ENCODE peak calls at places on chromosomes 16 and 17, in four cellular contexts. Q, W, U and V are unnamed samples.

GRCh38 chr16:14007460-14007859 is 63.7 kb upstream of the MRTFB start:
- DNase-seq in W (no peak), Q (no peak), U (no peak), V (no peak)

GRCh38 chr16:27401768-27402568 is at the start of gene IL21R:
- DNase-seq in Q (peak; percentile 76), U (peak; percentile 14), W (peak; percentile 61), V (peak; percentile 60)

GRCh38 chr17:69474171-69474831 is 59.8 kb downstream of the MAP2K6 start:
- DNase-seq in U (peak; percentile 58), W (no peak), Q (no peak), V (no peak)

GRCh38 chr16:12187939-12188673 is 211.6 kb downstream of the SNX29 start:
- DNase-seq in U (no peak), W (no peak), Q (no peak), V (no peak)

GRCh38 chr16:49354991-49355390 is 18.6 kb upstream of the C16orf78 start:
- DNase-seq in W (no peak), Q (no peak), U (no peak), V (no peak)

GRCh38 chr16:12435730-12436129 is 368.0 kb downstream of the CPPED1 start:
- DNase-seq in Q (no peak), U (no peak), W (no peak), V (no peak)

GRCh38 chr16:27624154-27625049 is 74.5 kb downstream of the KATNIP start:
- DNase-seq in W (no peak), Q (no peak), U (no peak), V (no peak)

GRCh38 chr17:50689956-50690886 is 17.5 kb downstream of the ANKRD40 start:
- DNase-seq in W (no peak), U (peak; percentile 96), Q (no peak), V (no peak)

DNA sequence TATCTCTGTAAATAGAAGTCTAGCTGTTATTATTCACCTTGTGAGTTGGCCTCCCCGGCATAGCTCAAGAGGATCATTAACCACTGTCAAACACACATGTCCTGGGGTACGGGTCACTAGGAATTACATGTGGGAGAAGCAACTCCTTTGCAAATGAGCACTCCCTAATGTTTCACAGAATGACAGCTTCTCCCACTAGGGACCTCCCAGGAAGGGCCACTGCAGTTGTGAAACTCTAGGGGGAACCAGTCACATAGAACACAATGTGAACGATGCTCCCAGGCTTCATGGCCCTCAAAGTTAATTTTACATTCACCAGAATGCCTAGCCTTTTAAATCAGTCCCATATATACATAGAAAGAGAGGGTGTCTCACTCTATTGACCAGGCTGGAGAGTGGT is 12.4 kb upstream of the ZNF19 start:
- DNase-seq in Q (no peak), W (no peak), U (no peak), V (no peak)
- TF ChIP-seq CTCF in Q (no peak), W (no peak), U (no peak), V (no peak)

DNA sequence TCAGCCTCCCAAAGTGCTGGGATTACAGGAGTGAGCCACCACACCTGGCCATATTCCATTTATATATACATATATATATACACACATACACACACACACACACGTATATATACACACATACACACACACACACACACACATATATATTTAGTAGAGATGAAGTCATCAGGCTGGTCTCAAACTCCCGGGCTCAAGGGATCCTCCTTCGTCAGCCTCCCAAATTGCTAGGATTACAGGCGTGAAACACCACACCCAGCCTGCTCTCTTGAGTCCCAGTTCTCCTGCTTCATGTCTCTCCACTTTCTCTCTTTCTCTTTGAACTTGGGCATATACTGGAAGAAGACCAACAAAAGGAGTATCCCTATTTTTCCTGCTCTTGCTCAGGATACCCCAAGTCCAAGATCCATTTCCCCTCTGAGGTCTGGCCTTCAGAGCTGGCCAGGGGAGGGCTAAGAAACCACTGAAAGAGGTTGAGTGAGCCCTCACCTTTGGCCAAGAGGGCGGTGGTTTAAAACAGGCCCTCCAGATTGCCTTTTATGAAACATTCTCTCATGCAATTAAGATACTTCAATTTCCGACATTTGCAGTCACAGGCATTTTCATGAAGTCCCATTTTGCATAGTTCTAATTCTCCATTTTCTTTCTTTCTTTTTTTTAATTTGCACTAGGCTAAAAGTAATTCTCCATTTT is 37.9 kb downstream of the CIBAR2 start:
- DNase-seq in U (no peak), Q (no peak), W (no peak), V (no peak)
- H3K36me3 ChIP-seq in U (no peaks in the 10 kb centered on the region), Q (no peaks in the 10 kb centered on the region), W (peaks cover 3% of the 10 kb centered on the region), V (peaks cover 28% of the 10 kb centered on the region)

DNA sequence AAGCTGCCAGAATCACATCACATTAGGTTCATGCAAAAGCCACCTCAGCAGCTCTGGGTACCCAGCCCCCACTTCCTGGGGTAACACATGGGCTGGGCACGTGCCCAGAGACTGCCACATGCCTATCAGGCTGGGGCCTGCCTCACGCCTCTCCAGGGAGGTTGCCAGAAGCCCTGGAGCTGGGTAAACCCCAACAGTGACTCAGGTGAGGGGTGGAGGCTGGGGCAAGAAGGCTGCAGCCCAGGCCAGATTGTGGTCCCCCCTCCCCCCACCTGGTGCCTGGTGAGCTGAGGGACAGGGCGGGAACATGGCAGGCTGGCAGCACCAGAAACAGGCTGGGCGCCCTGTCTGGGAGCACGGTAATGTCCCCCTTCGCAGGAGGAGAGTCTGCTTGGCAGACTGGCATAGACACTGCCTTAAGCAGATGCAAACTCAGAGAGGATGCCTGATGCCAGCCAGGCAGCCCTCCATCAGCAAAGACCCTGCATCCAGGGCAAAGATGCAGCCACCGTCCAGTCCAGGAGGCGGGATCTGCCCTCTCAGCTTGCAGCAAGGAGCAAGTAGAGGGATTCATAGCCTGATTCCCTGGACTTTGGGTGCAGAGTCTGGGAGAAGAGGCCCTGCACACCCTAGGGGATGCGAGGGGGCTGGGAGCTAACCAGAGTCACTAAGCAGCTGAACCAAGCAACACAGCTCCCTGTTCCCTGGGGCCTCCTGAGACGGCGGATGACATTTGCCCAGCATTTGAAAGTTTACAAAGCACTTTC is 28.8 kb downstream of the NGFR start:
- DNase-seq in W (no peak), U (no peak), Q (no peak), V (no peak)
- H3K27me3 ChIP-seq in W (no peaks in the 10 kb centered on the region), U (no peaks in the 10 kb centered on the region), Q (no peaks in the 10 kb centered on the region), V (no peaks in the 10 kb centered on the region)

GRCh38 chr17:77329741-77330531 is 189.2 kb downstream of the SEC14L1 start:
- DNase-seq in W (peak; percentile 8), Q (peak; percentile 50), U (no peak), V (peak; percentile 56)

GRCh38 chr17:77331161-77331864 is 190.5 kb downstream of the SEC14L1 start:
- DNase-seq in W (peak; percentile 94), U (peak; percentile 94), Q (peak; percentile 96), V (peak; percentile 95)

GRCh38 chr17:77330602-77331081 is 189.9 kb downstream of the SEC14L1 start:
- DNase-seq in Q (no peak), W (peak; percentile 4), U (no peak), V (peak; percentile 50)

GRCh38 chr17:77332034-77332971 is 191.5 kb downstream of the SEC14L1 start:
- DNase-seq in U (no peak), Q (no peak), W (peak; percentile 2), V (peak; percentile 57)

GRCh38 chr17:77332981-77333685 is 192.4 kb downstream of the SEC14L1 start:
- DNase-seq in W (no peak), U (no peak), Q (no peak), V (peak; percentile 50)
- TF ChIP-seq CTCF in W (no peak), U (no peak), Q (no peak), V (no peak)

GRCh38 chr16:23832882-23833281 is 2.9 kb upstream of the PRKCB start:
- DNase-seq in U (no peak), W (no peak), Q (no peak), V (no peak)
- H3K36me3 ChIP-seq in U (no peaks in the 10 kb centered on the region), W (no peaks in the 10 kb centered on the region), Q (no peaks in the 10 kb centered on the region), V (no peaks in the 10 kb centered on the region)

GRCh38 chr16:51143166-51143565 is 7.9 kb downstream of the SALL1 start:
- DNase-seq in U (peak; percentile 75), Q (no peak), W (no peak), V (no peak)

GRCh38 chr16:51147776-51148673 is 3.0 kb downstream of the SALL1 start:
- DNase-seq in U (peak; percentile 27), Q (no peak), W (no peak), V (no peak)

GRCh38 chr16:51146256-51146924 is 4.7 kb downstream of the SALL1 start:
- DNase-seq in Q (no peak), U (peak; percentile 44), W (no peak), V (no peak)

GRCh38 chr16:51141541-51141940 is 9.5 kb downstream of the SALL1 start:
- DNase-seq in W (no peak), Q (no peak), U (no peak), V (no peak)

GRCh38 chr16:51144203-51144602 is 6.9 kb downstream of the SALL1 start:
- DNase-seq in U (no peak), Q (no peak), W (no peak), V (no peak)
- H3K27me3 ChIP-seq in U (no peaks in the 10 kb centered on the region), Q (peaks cover 6% of the 10 kb centered on the region), W (peaks cover 36% of the 10 kb centered on the region), V (no peaks in the 10 kb centered on the region)

DNA sequence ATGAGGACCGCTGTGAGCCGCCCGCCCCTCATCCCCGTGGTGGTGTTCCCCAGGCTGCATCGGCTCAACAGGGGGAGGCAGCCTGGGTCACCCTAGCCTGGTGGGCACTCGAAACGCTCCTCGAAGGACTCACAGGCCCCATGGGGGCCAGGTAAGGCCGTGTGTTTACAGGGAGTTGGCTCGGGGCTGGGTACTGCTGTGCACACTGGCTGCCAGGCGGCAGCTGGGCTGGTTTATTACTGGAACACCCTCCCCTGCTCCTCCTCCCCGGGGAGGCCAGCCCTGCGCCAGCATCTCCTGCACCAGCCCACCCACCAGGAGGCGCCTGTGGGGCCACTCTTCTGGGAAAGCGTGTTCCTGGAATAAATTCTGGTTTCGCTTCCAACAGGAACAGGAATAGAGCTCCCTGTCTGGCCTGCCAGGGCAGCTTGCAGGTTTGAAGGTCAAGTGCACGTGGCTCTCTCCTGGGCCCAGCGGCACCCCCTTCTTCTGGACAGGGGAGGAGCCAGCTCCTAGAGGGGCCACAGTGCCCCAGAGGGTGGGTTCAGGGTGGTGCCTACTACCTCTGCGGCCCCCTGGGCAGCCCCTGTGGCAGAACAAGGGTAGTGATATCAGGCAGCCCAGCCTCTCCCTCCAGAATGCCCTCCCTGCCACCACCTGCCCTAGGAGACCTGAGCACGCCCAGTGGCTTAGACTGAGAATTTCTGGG is 11.3 kb downstream of the MCRIP1 start:
- DNase-seq in Q (peak; percentile 95), W (peak; percentile 85), U (no peak), V (no peak)
- TF ChIP-seq CTCF in Q (peak; percentile 70), W (peak; percentile 68), U (peak; percentile 31), V (peak; percentile 41)

GRCh38 chr17:8462564-8462963 is 26.9 kb downstream of the NDEL1 start:
- DNase-seq in W (no peak), U (no peak), Q (no peak), V (no peak)
- H3K36me3 ChIP-seq in W (peaks cover 39% of the 10 kb centered on the region), U (peaks cover 4% of the 10 kb centered on the region), Q (peaks cover 6% of the 10 kb centered on the region), V (peaks cover 73% of the 10 kb centered on the region)

DNA sequence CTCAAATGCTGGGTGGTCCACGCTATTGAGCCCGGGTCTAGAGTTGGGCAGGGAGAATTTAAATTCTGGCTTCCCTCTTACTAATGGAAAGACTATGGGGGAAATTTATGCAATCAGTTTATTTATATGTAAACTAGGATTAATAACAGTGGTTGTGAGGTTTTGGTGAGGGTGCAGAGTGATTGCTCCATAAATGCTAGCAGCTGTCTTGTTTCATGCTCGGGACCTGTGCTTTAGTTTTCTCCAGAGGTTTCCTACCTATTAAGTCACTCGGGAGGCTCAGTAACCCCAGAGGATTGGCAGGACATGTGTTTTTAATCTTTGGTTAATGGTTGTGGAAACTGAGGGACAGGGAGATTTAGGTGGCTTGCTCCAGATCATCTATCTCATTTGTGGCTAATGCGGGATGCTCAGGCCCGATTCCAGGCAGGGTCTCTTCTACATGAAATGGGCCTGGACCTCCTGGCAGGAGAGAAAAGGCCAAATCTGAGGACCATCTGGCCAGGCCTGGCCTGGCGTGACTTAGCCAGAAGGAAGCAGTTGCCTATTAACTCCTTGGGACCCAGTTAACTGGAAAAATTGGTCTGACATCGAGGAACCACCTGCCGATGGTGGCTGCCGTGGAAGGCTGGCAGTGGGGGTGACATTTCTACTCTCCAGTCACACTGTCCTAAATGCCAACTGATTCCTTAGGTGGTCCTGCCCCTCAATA is 2.1 kb downstream of the PRCD start:
- DNase-seq in U (no peak), W (no peak), Q (no peak), V (no peak)
- H3K27me3 ChIP-seq in U (peaks cover 58% of the 10 kb centered on the region), W (no peaks in the 10 kb centered on the region), Q (no peaks in the 10 kb centered on the region), V (no peaks in the 10 kb centered on the region)